ENCODE peak calls at places on chromosomes 11 and 22, in eight cellular contexts. F is IMR-90, C is GM12865, X is HTR-8/SVneo, B is hypothalamus, O is NCI-H1105, A is NCI-H446 treated with DMSO at 0.1 percent for 48 hours, D is psoas muscle. I is an unnamed sample.

GRCh38 chr11:288328-289144 is at the start of gene PGGHG:
- DNase-seq in O (peak), D (peak), B (no peak), X (peak), F (no peak), C (peak), A (no peak), I (peak)

GRCh38 chr11:119533462-119533861 is 110.5 kb upstream of the THY1 start:
- DNase-seq in A (no peak), F (no peak), B (no peak), C (no peak), D (no peak), X (no peak), O (no peak), I (no peak)

GRCh38 chr22:47277511-47277910 is 515.1 kb downstream of the TBC1D22A start:
- DNase-seq in F (no peak), B (no peak), C (no peak), D (no peak), O (no peak), X (no peak), A (no peak), I (no peak)

GRCh38 chr11:83063073-83063754 is 8.5 kb downstream of the RAB30 start:
- DNase-seq in A (no peak), F (peak), B (no peak), C (peak), X (no peak), D (no peak), O (no peak), I (peak)

GRCh38 chr11:59173080-59173963 is 1.4 kb downstream of the DTX4 start:
- DNase-seq in O (peak), C (no peak), X (peak), B (no peak), D (peak), A (no peak), F (peak), I (peak)

GRCh38 chr11:114977596-114977995 is 299.3 kb downstream of the NXPE2 start:
- DNase-seq in X (no peak), A (peak), C (no peak), D (no peak), O (no peak), F (no peak), B (no peak), I (no peak)

GRCh38 chr11:124656759-124657627 is 16.5 kb downstream of the SIAE start:
- DNase-seq in B (no peak), F (peak), D (no peak), X (no peak), A (no peak), O (peak), C (no peak), I (peak)

GRCh38 chr11:132886335-132886734 is 646.0 kb downstream of the OPCML start:
- DNase-seq in C (no peak), X (peak), F (peak), D (no peak), O (no peak), A (no peak), B (no peak), I (peak)

GRCh38 chr11:10155793-10156490 is 138.1 kb downstream of the SBF2 start:
- DNase-seq in C (no peak), B (no peak), D (no peak), A (no peak), X (no peak), F (no peak), O (no peak), I (peak)

GRCh38 chr11:68312117-68312779 is at the start of gene LRP5:
- DNase-seq in O (peak), A (no peak), D (no peak), C (peak), F (peak), X (peak), B (no peak), I (no peak)

GRCh38 chr22:38114484-38115398 is 4.3 kb upstream of the BAIAP2L2 start:
- DNase-seq in C (peak), F (peak), A (no peak), B (peak), O (peak), X (peak), D (peak), I (peak)

GRCh38 chr11:12848413-12848812 is 160.7 kb upstream of the RASSF10 start:
- DNase-seq in A (no peak), F (no peak), D (no peak), B (no peak), O (no peak), X (no peak), C (no peak), I (no peak)

GRCh38 chr11:47216141-47216798 is 1.5 kb downstream of the DDB2 start:
- DNase-seq in D (no peak), F (peak), A (peak), O (peak), X (peak), C (peak), B (no peak), I (peak)

GRCh38 chr11:102518296-102519094 is 12.1 kb downstream of the MMP7 start:
- DNase-seq in A (no peak), B (no peak), X (no peak), O (no peak), F (no peak), C (peak), D (no peak), I (no peak)

GRCh38 chr11:19597876-19598275 is 114.8 kb upstream of the NAV2 start:
- DNase-seq in A (no peak), O (no peak), D (peak), B (no peak), C (no peak), X (peak), F (no peak), I (no peak)

GRCh38 chr11:112588252-112588668 is 327.6 kb upstream of the PLET1 start:
- DNase-seq in F (peak), B (no peak), D (peak), X (peak), A (peak), C (peak), O (peak), I (peak)

GRCh38 chr11:26618441-26618840 is 46.4 kb upstream of the MUC15 start:
- DNase-seq in O (no peak), C (no peak), X (no peak), F (no peak), A (no peak), B (no peak), D (no peak), I (no peak)

GRCh38 chr22:45163074-45163416 is 680 bp upstream of the NUP50 start:
- DNase-seq in A (no peak), B (no peak), O (no peak), D (peak), C (peak), F (peak), X (peak), I (peak)

GRCh38 chr11:48109046-48109666 is 107.5 kb upstream of the OR4B1 start:
- DNase-seq in D (no peak), C (peak), A (peak), B (no peak), X (peak), O (peak), F (peak), I (peak)

GRCh38 chr22:18083406-18083805 is 5.6 kb downstream of the PEX26 start:
- DNase-seq in F (no peak), A (no peak), B (no peak), D (no peak), C (no peak), X (no peak), O (no peak), I (no peak)

GRCh38 chr22:45552580-45553332 is 50.1 kb downstream of the FBLN1 start:
- DNase-seq in C (no peak), D (peak), A (no peak), O (no peak), F (peak), B (no peak), X (no peak), I (peak)

GRCh38 chr11:118614511-118614910 is 7.1 kb downstream of the PHLDB1 start:
- DNase-seq in B (no peak), A (no peak), X (no peak), F (no peak), O (no peak), C (no peak), D (peak), I (no peak)

GRCh38 chr11:130403301-130403804 is 25.1 kb downstream of the ADAMTS8 start:
- DNase-seq in X (peak), O (no peak), F (peak), C (no peak), A (no peak), D (peak), B (no peak), I (peak)